ENCODE peak calls at places on chromosome 5, in five cellular contexts. G is heart right ventricle, D is GM12865, L is fibroblast of villous mesenchyme, F is A549. O is an unnamed sample.

GRCh38 chr5:159174511-159175168 is 34.7 kb downstream of the RNF145 start:
- DNase-seq in G (no peak), D (no peak), L (peak; percentile 51), F (no peak), O (peak; percentile 30)

GRCh38 chr5:68420476-68421344 is 205.2 kb downstream of the PIK3R1 start:
- DNase-seq in G (peak; percentile 66), D (no peak), L (peak; percentile 42), F (no peak), O (no peak)

GRCh38 chr5:10563132-10563939 is 534 bp upstream of the ANKRD33B start:
- DNase-seq in G (peak; percentile 49), D (peak; percentile 75), L (no peak), F (peak; percentile 48), O (no peak)

GRCh38 chr5:33370135-33370472 is 70.7 kb upstream of the TARS1 start:
- DNase-seq in G (no peak), D (no peak), L (peak; percentile 69), F (no peak), O (peak; percentile 83)

GRCh38 chr5:123696948-123697347 is 185.0 kb downstream of the CSNK1G3 start:
- DNase-seq in G (peak; percentile 67), D (no peak), L (no peak), F (no peak), O (peak; percentile 88)

GRCh38 chr5:95726811-95727763 is 4.0 kb upstream of the RHOBTB3 start:
- DNase-seq in G (no peak), D (no peak), L (no peak), F (no peak), O (peak; percentile 31)

GRCh38 chr5:170353011-170353890 is 35.9 kb downstream of the KCNMB1 start:
- DNase-seq in G (no peak), D (no peak), L (no peak), F (no peak), O (no peak)

GRCh38 chr5:62661126-62661525 is 82.5 kb downstream of the LRRC70 start:
- DNase-seq in G (no peak), D (no peak), L (no peak), F (no peak), O (no peak)

GRCh38 chr5:55450050-55450765 is 84.6 kb downstream of the PLPP1 start:
- DNase-seq in G (no peak), D (no peak), L (peak; percentile 36), F (no peak), O (peak; percentile 59)

GRCh38 chr5:10456583-10457562 is 15.2 kb downstream of the ROPN1L start:
- DNase-seq in G (no peak), D (no peak), L (peak; percentile 56), F (no peak), O (peak; percentile 55)

GRCh38 chr5:59917121-59917520 is 23.6 kb upstream of the PDE4D start:
- DNase-seq in G (no peak), D (no peak), L (peak; percentile 7), F (no peak), O (no peak)

GRCh38 chr5:110099562-110099961 is 409.8 kb downstream of the MAN2A1 start:
- DNase-seq in G (no peak), D (no peak), L (peak; percentile 20), F (no peak), O (peak; percentile 32)

DNA sequence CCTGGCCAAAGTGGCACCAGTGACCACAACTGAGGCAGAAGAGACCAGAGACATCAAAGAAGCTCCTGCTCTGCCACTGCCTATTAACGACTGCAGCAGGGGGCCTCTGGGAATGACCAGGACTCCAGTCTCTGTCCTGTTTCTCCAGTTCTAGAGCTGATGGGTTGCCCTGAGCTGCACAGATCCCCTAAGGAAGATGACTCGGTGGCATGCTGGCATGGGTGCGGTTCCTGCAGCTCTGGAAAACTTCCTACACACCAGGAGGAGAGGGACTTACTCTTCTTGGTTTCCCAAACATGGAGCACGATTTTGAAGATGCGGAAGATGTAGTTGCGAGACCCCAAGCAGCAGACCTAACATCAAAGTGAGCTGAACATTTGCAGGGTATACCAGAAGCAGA is 2.7 kb downstream of the SLIT3 start:
- DNase-seq in G (no peak), D (no peak), L (no peak), F (no peak), O (no peak)
- H3K4me3 ChIP-seq in G (no peak overlapping the region), D (no peak overlapping the region), L (no peak overlapping the region), F (no peak overlapping the region), O (peak overlapping the region; percentile 91)

GRCh38 chr5:6837519-6838110 is 124.4 kb downstream of the TENT4A start:
- DNase-seq in G (peak; percentile 27), D (peak; percentile 22), L (no peak), F (peak; percentile 10), O (no peak)
- TF ChIP-seq CTCF in G (peak; percentile 52), D (peak; percentile 66), L (peak; percentile 64), F (peak; percentile 46), O (peak; percentile 70)

GRCh38 chr5:444226-444625 is 1.2 kb downstream of the EXOC3 start:
- DNase-seq in G (peak; percentile 0), D (no peak), L (no peak), F (no peak), O (no peak)

GRCh38 chr5:442335-443238 is at the start of gene EXOC3:
- DNase-seq in G (peak; percentile 80), D (peak; percentile 86), L (peak; percentile 68), F (peak; percentile 96), O (peak; percentile 63)

GRCh38 chr5:441996-442334 is 1.0 kb upstream of the EXOC3 start:
- DNase-seq in G (peak; percentile 7), D (no peak), L (no peak), F (no peak), O (no peak)

GRCh38 chr5:445591-445990 is 2.6 kb downstream of the EXOC3 start:
- DNase-seq in G (no peak), D (no peak), L (no peak), F (no peak), O (no peak)

GRCh38 chr5:443239-444151 is 519 bp downstream of the EXOC3 start:
- DNase-seq in G (peak; percentile 10), D (peak; percentile 44), L (no peak), F (peak; percentile 44), O (no peak)
- H3K4me3 ChIP-seq in G (peak overlapping the region; percentile 86), D (peak overlapping the region; percentile 92), L (peak overlapping the region; percentile 93), F (peak overlapping the region; percentile 66), O (peak overlapping the region; percentile 100)

GRCh38 chr5:141940695-141941271 is 17.1 kb downstream of the DELE1 start:
- DNase-seq in G (no peak), D (no peak), L (peak; percentile 64), F (peak; percentile 23), O (peak; percentile 79)
- TF ChIP-seq CTCF in G (peak; percentile 26), D (no peak), L (peak; percentile 36), F (no peak), O (peak; percentile 37)

GRCh38 chr5:141040763-141041426 is 10.3 kb upstream of the PCDHB1 start:
- DNase-seq in G (peak; percentile 85), D (peak; percentile 60), L (peak; percentile 59), F (peak; percentile 89), O (peak; percentile 47)
- H3K4me3 ChIP-seq in G (peak overlapping the region; percentile 56), D (no peak overlapping the region), L (no peak overlapping the region), F (peak overlapping the region; percentile 48), O (no peak overlapping the region)

GRCh38 chr5:76016258-76016657 is 66.9 kb upstream of the SV2C start:
- DNase-seq in G (no peak), D (no peak), L (no peak), F (no peak), O (no peak)
- TF ChIP-seq CTCF in G (no peak), D (peak; percentile 11), L (no peak), F (no peak), O (no peak)

GRCh38 chr5:179166886-179167841 is 107.0 kb downstream of the ZNF354C start:
- DNase-seq in G (peak; percentile 54), D (no peak), L (peak; percentile 59), F (peak; percentile 15), O (peak; percentile 61)
- H3K4me3 ChIP-seq in G (peak overlapping the region; percentile 55), D (no peak overlapping the region), L (peak overlapping the region; percentile 25), F (no peak overlapping the region), O (peak overlapping the region; percentile 29)